ENCODE peak calls at places on chromosome 12, in ten cellular contexts. One of them, this sample, is unnamed.

GRCh38 chr12:1546931-1547640 is 47.3 kb downstream of the FBXL14 start:
- DNase-seq in mammary epithelial cell: no peak
- DNase-seq in hepatocyte: no peak
- DNase-seq in GM20000: no peak
- DNase-seq in AG09309: no peak
- DNase-seq in AG10803: no peak
- DNase-seq in NB4: no peak
- DNase-seq in GM13976: no peak
- DNase-seq in upper lobe of right lung: peak; percentile 36
- DNase-seq in fibroblast of mammary gland: no peak
- DNase-seq in this sample: no peak

GRCh38 chr12:78866518-78866917 is 1.9 kb downstream of the SYT1 start:
- DNase-seq in mammary epithelial cell: no peak
- DNase-seq in hepatocyte: no peak
- DNase-seq in GM20000: no peak
- DNase-seq in AG09309: no peak
- DNase-seq in AG10803: no peak
- DNase-seq in NB4: no peak
- DNase-seq in GM13976: no peak
- DNase-seq in upper lobe of right lung: no peak
- DNase-seq in fibroblast of mammary gland: no peak
- DNase-seq in this sample: no peak

GRCh38 chr12:96500686-96501085 is 11.3 kb downstream of the CFAP54 start:
- DNase-seq in mammary epithelial cell: no peak
- DNase-seq in hepatocyte: no peak
- DNase-seq in GM20000: no peak
- DNase-seq in AG09309: no peak
- DNase-seq in AG10803: peak; percentile 37
- DNase-seq in NB4: peak; percentile 30
- DNase-seq in GM13976: no peak
- DNase-seq in upper lobe of right lung: no peak
- DNase-seq in fibroblast of mammary gland: peak; percentile 53
- DNase-seq in this sample: no peak

GRCh38 chr12:2291182-2291832 is 238.5 kb downstream of the CACNA1C start:
- DNase-seq in mammary epithelial cell: peak; percentile 16
- DNase-seq in hepatocyte: peak; percentile 51
- DNase-seq in GM20000: peak; percentile 80
- DNase-seq in AG09309: no peak
- DNase-seq in AG10803: no peak
- DNase-seq in NB4: peak; percentile 72
- DNase-seq in GM13976: peak; percentile 78
- DNase-seq in upper lobe of right lung: no peak
- DNase-seq in fibroblast of mammary gland: peak; percentile 57
- DNase-seq in this sample: no peak

GRCh38 chr12:39875721-39876120 is 230.2 kb downstream of the SLC2A13 start:
- DNase-seq in mammary epithelial cell: no peak
- DNase-seq in hepatocyte: no peak
- DNase-seq in GM20000: no peak
- DNase-seq in AG09309: no peak
- DNase-seq in AG10803: no peak
- DNase-seq in NB4: no peak
- DNase-seq in GM13976: no peak
- DNase-seq in upper lobe of right lung: no peak
- DNase-seq in fibroblast of mammary gland: no peak
- DNase-seq in this sample: no peak

GRCh38 chr12:131084341-131085011 is 130.8 kb downstream of the ADGRD1 start:
- DNase-seq in mammary epithelial cell: no peak
- DNase-seq in hepatocyte: no peak
- DNase-seq in GM20000: no peak
- DNase-seq in AG09309: no peak
- DNase-seq in AG10803: no peak
- DNase-seq in NB4: no peak
- DNase-seq in GM13976: no peak
- DNase-seq in upper lobe of right lung: peak; percentile 44
- DNase-seq in fibroblast of mammary gland: no peak
- DNase-seq in this sample: no peak

GRCh38 chr12:111448266-111448830 is 42.6 kb downstream of the SH2B3 start:
- DNase-seq in mammary epithelial cell: no peak
- DNase-seq in hepatocyte: no peak
- DNase-seq in GM20000: no peak
- DNase-seq in AG09309: no peak
- DNase-seq in AG10803: no peak
- DNase-seq in NB4: peak; percentile 6
- DNase-seq in GM13976: no peak
- DNase-seq in upper lobe of right lung: no peak
- DNase-seq in fibroblast of mammary gland: no peak
- DNase-seq in this sample: no peak

GRCh38 chr12:81080431-81080983 is 2.6 kb downstream of the ACSS3 start:
- DNase-seq in mammary epithelial cell: no peak
- DNase-seq in hepatocyte: no peak
- DNase-seq in GM20000: no peak
- DNase-seq in AG09309: peak; percentile 31
- DNase-seq in AG10803: peak; percentile 6
- DNase-seq in NB4: no peak
- DNase-seq in GM13976: no peak
- DNase-seq in upper lobe of right lung: no peak
- DNase-seq in fibroblast of mammary gland: peak; percentile 40
- DNase-seq in this sample: no peak

GRCh38 chr12:40963761-40964160 is 224.4 kb upstream of the PDZRN4 start:
- DNase-seq in mammary epithelial cell: no peak
- DNase-seq in hepatocyte: no peak
- DNase-seq in GM20000: no peak
- DNase-seq in AG09309: no peak
- DNase-seq in AG10803: no peak
- DNase-seq in NB4: no peak
- DNase-seq in GM13976: no peak
- DNase-seq in upper lobe of right lung: no peak
- DNase-seq in fibroblast of mammary gland: no peak
- DNase-seq in this sample: no peak

GRCh38 chr12:122830517-122831214 is 4.6 kb upstream of the HIP1R start:
- DNase-seq in mammary epithelial cell: peak; percentile 96
- DNase-seq in hepatocyte: peak; percentile 48
- DNase-seq in GM20000: no peak
- DNase-seq in AG09309: peak; percentile 46
- DNase-seq in AG10803: peak; percentile 78
- DNase-seq in NB4: peak; percentile 73
- DNase-seq in GM13976: no peak
- DNase-seq in upper lobe of right lung: no peak
- DNase-seq in fibroblast of mammary gland: peak; percentile 99
- DNase-seq in this sample: no peak

GRCh38 chr12:15754233-15754632 is 35.0 kb downstream of the EPS8 start:
- DNase-seq in mammary epithelial cell: no peak
- DNase-seq in hepatocyte: no peak
- DNase-seq in GM20000: no peak
- DNase-seq in AG09309: no peak
- DNase-seq in AG10803: peak; percentile 52
- DNase-seq in NB4: no peak
- DNase-seq in GM13976: no peak
- DNase-seq in upper lobe of right lung: no peak
- DNase-seq in fibroblast of mammary gland: peak; percentile 69
- DNase-seq in this sample: no peak

GRCh38 chr12:4144676-4145075 is 128.9 kb upstream of the CCND2 start:
- DNase-seq in mammary epithelial cell: no peak
- DNase-seq in hepatocyte: no peak
- DNase-seq in GM20000: no peak
- DNase-seq in AG09309: no peak
- DNase-seq in AG10803: no peak
- DNase-seq in NB4: no peak
- DNase-seq in GM13976: no peak
- DNase-seq in upper lobe of right lung: no peak
- DNase-seq in fibroblast of mammary gland: no peak
- DNase-seq in this sample: no peak

GRCh38 chr12:94649349-94650142 is 811 bp downstream of the TMCC3 start:
- DNase-seq in mammary epithelial cell: peak; percentile 51
- DNase-seq in hepatocyte: peak; percentile 67
- DNase-seq in GM20000: peak; percentile 75
- DNase-seq in AG09309: no peak
- DNase-seq in AG10803: peak; percentile 12
- DNase-seq in NB4: peak; percentile 18
- DNase-seq in GM13976: peak; percentile 63
- DNase-seq in upper lobe of right lung: peak; percentile 83
- DNase-seq in fibroblast of mammary gland: peak; percentile 36
- DNase-seq in this sample: peak; percentile 24
- TF ChIP-seq CTCF in mammary epithelial cell: peak; percentile 53
- TF ChIP-seq CTCF in hepatocyte: peak; percentile 38
- TF ChIP-seq CTCF in GM20000: peak; percentile 36
- TF ChIP-seq CTCF in AG09309: no peak
- TF ChIP-seq CTCF in AG10803: no peak
- TF ChIP-seq CTCF in NB4: no peak
- TF ChIP-seq CTCF in GM13976: peak; percentile 39
- TF ChIP-seq CTCF in upper lobe of right lung: peak; percentile 46
- TF ChIP-seq CTCF in fibroblast of mammary gland: no peak
- TF ChIP-seq CTCF in this sample: no peak

GRCh38 chr12:51217133-51217967 is 512 bp downstream of the POU6F1 start:
- DNase-seq in mammary epithelial cell: no peak
- DNase-seq in hepatocyte: peak; percentile 78
- DNase-seq in GM20000: peak; percentile 88
- DNase-seq in AG09309: no peak
- DNase-seq in AG10803: no peak
- DNase-seq in NB4: peak; percentile 55
- DNase-seq in GM13976: peak; percentile 88
- DNase-seq in upper lobe of right lung: peak; percentile 87
- DNase-seq in fibroblast of mammary gland: peak; percentile 15
- DNase-seq in this sample: peak; percentile 52
- TF ChIP-seq CTCF in mammary epithelial cell: peak; percentile 48
- TF ChIP-seq CTCF in hepatocyte: peak; percentile 36
- TF ChIP-seq CTCF in GM20000: peak; percentile 36
- TF ChIP-seq CTCF in AG09309: peak; percentile 19
- TF ChIP-seq CTCF in AG10803: peak; percentile 28
- TF ChIP-seq CTCF in NB4: peak; percentile 2
- TF ChIP-seq CTCF in GM13976: peak; percentile 29
- TF ChIP-seq CTCF in upper lobe of right lung: peak; percentile 33
- TF ChIP-seq CTCF in fibroblast of mammary gland: peak; percentile 16
- TF ChIP-seq CTCF in this sample: no peak

DNA sequence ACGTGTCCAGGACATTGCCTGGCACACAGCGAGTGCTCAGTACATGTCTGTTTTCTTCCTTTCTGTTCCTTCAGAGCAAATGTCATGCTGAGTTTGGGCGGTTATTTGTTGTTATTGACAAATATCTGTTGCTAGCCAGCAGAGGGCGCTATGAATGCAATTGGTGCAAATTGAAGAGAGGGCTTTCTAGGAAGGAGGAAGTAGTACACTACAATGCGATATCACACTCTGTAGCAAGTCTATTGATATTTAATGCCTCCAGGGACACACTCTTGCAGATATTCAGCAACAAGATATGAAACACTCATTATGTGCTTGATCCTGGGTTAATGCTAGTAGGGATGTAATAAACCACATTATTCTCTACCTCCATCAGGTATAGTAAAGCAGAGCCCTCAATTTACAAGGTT is 267.3 kb upstream of the SRRM4 start:
- DNase-seq in mammary epithelial cell: no peak
- DNase-seq in hepatocyte: peak; percentile 57
- DNase-seq in GM20000: peak; percentile 60
- DNase-seq in AG09309: no peak
- DNase-seq in AG10803: no peak
- DNase-seq in NB4: peak; percentile 84
- DNase-seq in GM13976: peak; percentile 61
- DNase-seq in upper lobe of right lung: no peak
- DNase-seq in fibroblast of mammary gland: no peak
- DNase-seq in this sample: no peak
- TF ChIP-seq CTCF in mammary epithelial cell: peak; percentile 15
- TF ChIP-seq CTCF in hepatocyte: peak; percentile 49
- TF ChIP-seq CTCF in GM20000: peak; percentile 38
- TF ChIP-seq CTCF in AG09309: no peak
- TF ChIP-seq CTCF in AG10803: peak; percentile 4
- TF ChIP-seq CTCF in NB4: peak; percentile 87
- TF ChIP-seq CTCF in GM13976: peak; percentile 51
- TF ChIP-seq CTCF in upper lobe of right lung: peak; percentile 45
- TF ChIP-seq CTCF in fibroblast of mammary gland: peak; percentile 13
- TF ChIP-seq CTCF in this sample: no peak

GRCh38 chr12:88633312-88633711 is 53.0 kb upstream of the KITLG start:
- DNase-seq in mammary epithelial cell: no peak
- DNase-seq in hepatocyte: no peak
- DNase-seq in GM20000: no peak
- DNase-seq in AG09309: no peak
- DNase-seq in AG10803: no peak
- DNase-seq in NB4: no peak
- DNase-seq in GM13976: no peak
- DNase-seq in upper lobe of right lung: no peak
- DNase-seq in fibroblast of mammary gland: peak; percentile 33
- DNase-seq in this sample: no peak
- TF ChIP-seq CTCF in mammary epithelial cell: peak; percentile 47
- TF ChIP-seq CTCF in hepatocyte: peak; percentile 41
- TF ChIP-seq CTCF in GM20000: no peak
- TF ChIP-seq CTCF in AG09309: peak; percentile 40
- TF ChIP-seq CTCF in AG10803: peak; percentile 47
- TF ChIP-seq CTCF in NB4: no peak
- TF ChIP-seq CTCF in GM13976: no peak
- TF ChIP-seq CTCF in upper lobe of right lung: peak; percentile 30
- TF ChIP-seq CTCF in fibroblast of mammary gland: peak; percentile 30
- TF ChIP-seq CTCF in this sample: no peak

DNA sequence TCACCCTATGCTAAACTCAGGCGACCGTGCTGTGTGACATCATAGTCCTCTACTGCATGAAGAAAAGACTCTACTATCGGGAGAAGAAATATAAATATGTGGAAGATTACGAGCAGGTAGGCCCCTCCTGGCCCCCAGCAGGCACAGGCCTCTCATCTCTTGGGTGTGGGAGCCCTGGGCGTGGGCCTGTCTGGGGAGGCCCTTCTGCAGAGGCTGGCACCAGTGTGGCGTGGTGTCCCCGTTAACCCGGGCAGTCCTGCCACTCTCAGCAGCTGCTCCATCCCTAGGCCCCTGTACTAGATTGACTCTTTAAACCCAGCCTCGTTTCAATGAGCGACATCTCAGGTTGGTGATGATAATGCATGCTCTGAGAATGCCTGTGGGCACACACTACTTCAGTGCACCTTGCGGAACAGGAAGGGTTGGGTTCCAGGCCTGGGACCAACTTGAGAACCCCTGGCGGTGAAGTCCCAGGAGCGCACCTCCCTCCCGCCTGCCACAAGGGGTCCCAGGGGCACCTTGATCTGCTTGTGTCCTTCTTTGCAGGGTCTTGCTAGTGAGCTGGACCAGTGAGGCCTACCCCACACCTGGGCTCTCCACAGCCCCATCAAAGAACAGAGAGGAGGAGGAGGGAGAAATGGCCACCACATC is 23.2 kb downstream of the P2RX4 start:
- DNase-seq in mammary epithelial cell: no peak
- DNase-seq in hepatocyte: no peak
- DNase-seq in GM20000: no peak
- DNase-seq in AG09309: no peak
- DNase-seq in AG10803: no peak
- DNase-seq in NB4: no peak
- DNase-seq in GM13976: no peak
- DNase-seq in upper lobe of right lung: no peak
- DNase-seq in fibroblast of mammary gland: no peak
- DNase-seq in this sample: no peak
- TF ChIP-seq CTCF in mammary epithelial cell: no peak
- TF ChIP-seq CTCF in hepatocyte: no peak
- TF ChIP-seq CTCF in GM20000: no peak
- TF ChIP-seq CTCF in AG09309: no peak
- TF ChIP-seq CTCF in AG10803: no peak
- TF ChIP-seq CTCF in NB4: peak; percentile 4
- TF ChIP-seq CTCF in GM13976: no peak
- TF ChIP-seq CTCF in upper lobe of right lung: no peak
- TF ChIP-seq CTCF in fibroblast of mammary gland: no peak
- TF ChIP-seq CTCF in this sample: no peak

This sample was measured in CD4-positive, alpha-beta T cell.